ENCODE peak calls at places on chromosomes 2 and 18, in ten cellular contexts. H, D, Y, Q, G, W, M, P, A and B are unnamed samples.

GRCh38 chr2:120395686-120396518 is 50.0 kb downstream of the INHBB start:
- DNase-seq in M (peak; percentile 34), W (no peak), G (no peak), P (peak; percentile 95), Q (no peak), A (peak; percentile 45), H (no peak), D (no peak), Y (no peak), B (no peak)

GRCh38 chr18:8525692-8526091 is 83.5 kb upstream of the RAB12 start:
- DNase-seq in D (no peak), P (no peak), M (no peak), Q (no peak), Y (peak; percentile 56), A (no peak), H (no peak), G (no peak), W (no peak), B (no peak)

GRCh38 chr2:18522484-18523146 is 37.8 kb downstream of the RDH14 start:
- DNase-seq in M (no peak), Y (no peak), W (no peak), G (no peak), Q (no peak), H (no peak), A (no peak), D (no peak), P (peak; percentile 24), B (no peak)

GRCh38 chr2:33552758-33553461 is 46.2 kb downstream of the FAM98A start:
- DNase-seq in G (no peak), H (peak; percentile 15), A (no peak), Y (no peak), D (no peak), M (no peak), P (no peak), W (no peak), Q (no peak), B (no peak)

GRCh38 chr2:207802650-207803049 is 32.9 kb upstream of the FZD5 start:
- DNase-seq in Q (no peak), M (no peak), P (no peak), Y (no peak), G (no peak), D (no peak), W (no peak), H (no peak), A (no peak), B (no peak)

GRCh38 chr2:149679286-149679685 is 91.7 kb upstream of the MMADHC start:
- DNase-seq in A (no peak), G (no peak), P (no peak), Q (no peak), D (no peak), W (no peak), Y (no peak), H (no peak), M (no peak), B (peak; percentile 37)

GRCh38 chr2:236604971-236605734 is 35.5 kb downstream of the ACKR3 start:
- DNase-seq in A (no peak), D (no peak), Q (no peak), W (no peak), Y (no peak), P (no peak), H (no peak), M (no peak), G (no peak), B (no peak)

GRCh38 chr2:96831679-96832078 is 12.1 kb downstream of the ANKRD23 start:
- DNase-seq in A (no peak), H (no peak), P (peak; percentile 25), Q (no peak), G (no peak), Y (no peak), W (no peak), M (no peak), D (no peak), B (no peak)

DNA sequence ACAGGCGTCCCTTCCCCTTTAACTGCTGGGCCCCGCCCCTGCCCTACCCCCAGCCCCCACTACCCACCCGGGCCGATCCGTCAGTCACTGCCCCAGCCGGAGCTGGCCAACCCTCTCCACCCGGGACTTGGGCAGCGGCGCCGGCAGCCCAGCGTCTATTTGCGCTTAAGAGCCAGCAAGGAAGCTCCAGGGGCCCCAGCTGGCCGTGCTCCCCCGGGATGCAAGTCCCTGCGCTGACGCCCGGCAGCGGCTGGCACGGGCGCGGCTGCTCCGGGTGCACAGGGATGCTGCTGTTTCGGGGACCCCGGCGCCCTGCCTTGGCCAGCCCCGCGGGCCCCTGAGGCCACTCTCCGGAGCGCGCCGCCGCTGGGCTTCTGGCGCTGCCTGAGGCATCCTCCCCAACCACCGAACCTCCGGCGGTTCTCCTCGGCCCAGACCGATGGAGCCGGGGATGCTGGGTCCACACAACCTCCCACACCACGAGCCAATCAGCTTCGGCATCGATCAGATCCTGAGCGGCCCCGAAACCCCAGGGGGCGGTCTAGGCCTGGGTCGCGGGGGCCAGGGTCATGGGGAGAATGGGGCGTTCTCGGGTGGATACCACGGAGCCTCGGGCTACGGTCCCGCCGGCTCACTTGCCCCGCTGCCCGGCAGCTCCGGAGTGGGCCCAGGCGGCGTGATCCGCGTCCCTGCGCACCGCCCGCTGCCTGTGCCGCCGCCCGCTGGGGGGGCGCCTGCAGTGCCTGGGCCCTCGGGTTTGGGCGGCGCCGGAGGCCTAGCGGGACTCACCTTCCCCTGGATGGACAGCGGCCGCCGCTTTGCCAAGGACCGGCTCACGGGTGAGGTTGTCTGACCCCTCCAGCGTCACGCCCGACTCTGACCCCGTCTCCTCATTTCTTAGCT is at the start of gene TLX2:
- DNase-seq in M (peak; percentile 67), W (no peak), H (no peak), A (no peak), P (no peak), Q (no peak), D (no peak), Y (no peak), G (no peak), B (no peak)
- TF ChIP-seq POLR2A in M (no peak), W (no peak), H (no peak), A (no peak), P (no peak), Q (no peak), D (no peak), Y (no peak), G (no peak), B (no peak)

GRCh38 chr2:9762941-9763340 is 80.3 kb upstream of the TAF1B start:
- DNase-seq in A (peak; percentile 30), D (no peak), Q (no peak), G (no peak), W (no peak), P (no peak), M (no peak), Y (no peak), H (no peak), B (no peak)

GRCh38 chr2:9760911-9761228 is 82.4 kb upstream of the TAF1B start:
- DNase-seq in Q (no peak), G (no peak), H (no peak), W (no peak), Y (no peak), A (no peak), M (no peak), P (no peak), D (no peak), B (no peak)

GRCh38 chr2:9763356-9764152 is 79.7 kb upstream of the TAF1B start:
- DNase-seq in A (peak; percentile 7), M (peak; percentile 61), D (no peak), Y (no peak), H (no peak), P (no peak), W (no peak), Q (no peak), G (no peak), B (peak; percentile 73)

GRCh38 chr2:9760069-9760910 is 83.0 kb upstream of the TAF1B start:
- DNase-seq in D (no peak), Q (no peak), G (no peak), Y (no peak), P (no peak), W (no peak), M (no peak), A (no peak), H (no peak), B (peak; percentile 49)

DNA sequence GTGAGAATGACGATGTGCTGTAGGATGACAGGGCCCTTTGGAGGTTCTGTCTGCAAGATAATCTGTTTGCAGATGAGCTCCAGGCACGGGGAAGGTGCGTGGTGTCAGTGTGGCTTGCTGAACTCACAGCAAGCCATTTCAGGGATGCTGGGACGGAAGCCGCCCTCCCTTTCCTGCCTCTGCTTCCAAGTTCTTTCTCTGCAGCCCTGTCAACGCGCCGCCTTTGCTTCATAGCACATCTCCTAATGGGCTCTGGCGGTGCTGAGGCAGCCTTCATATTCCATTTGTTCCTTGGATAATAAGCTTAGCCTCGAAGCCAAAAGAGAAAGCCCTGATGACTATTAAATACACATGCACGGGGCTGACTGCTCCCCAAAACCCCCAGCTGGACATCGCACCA is 81.7 kb upstream of the TAF1B start:
- DNase-seq in H (no peak), P (no peak), G (no peak), D (no peak), W (no peak), M (no peak), Y (no peak), Q (no peak), A (no peak), B (no peak)
- TF ChIP-seq POLR2A in H (no peak), P (no peak), G (no peak), D (no peak), W (no peak), M (no peak), Y (no peak), Q (no peak), A (no peak), B (no peak)

GRCh38 chr2:162312853-162313252 is 5.6 kb downstream of the IFIH1 start:
- DNase-seq in P (no peak), A (no peak), Q (no peak), G (no peak), D (no peak), Y (no peak), H (no peak), M (no peak), W (no peak), B (no peak)

GRCh38 chr2:162317058-162317742 is 1.3 kb downstream of the IFIH1 start:
- DNase-seq in D (no peak), H (no peak), A (no peak), Q (no peak), Y (no peak), G (no peak), M (no peak), P (no peak), W (no peak), B (peak; percentile 25)

GRCh38 chr2:162316590-162316989 is 1.9 kb downstream of the IFIH1 start:
- DNase-seq in Y (no peak), P (no peak), M (no peak), W (no peak), H (no peak), A (no peak), D (no peak), Q (no peak), G (no peak), B (no peak)

GRCh38 chr2:162317910-162318279 is 589 bp downstream of the IFIH1 start:
- DNase-seq in D (no peak), H (peak; percentile 44), G (no peak), A (no peak), M (peak; percentile 62), Q (peak; percentile 42), P (peak; percentile 45), Y (no peak), W (no peak), B (peak; percentile 71)

DNA sequence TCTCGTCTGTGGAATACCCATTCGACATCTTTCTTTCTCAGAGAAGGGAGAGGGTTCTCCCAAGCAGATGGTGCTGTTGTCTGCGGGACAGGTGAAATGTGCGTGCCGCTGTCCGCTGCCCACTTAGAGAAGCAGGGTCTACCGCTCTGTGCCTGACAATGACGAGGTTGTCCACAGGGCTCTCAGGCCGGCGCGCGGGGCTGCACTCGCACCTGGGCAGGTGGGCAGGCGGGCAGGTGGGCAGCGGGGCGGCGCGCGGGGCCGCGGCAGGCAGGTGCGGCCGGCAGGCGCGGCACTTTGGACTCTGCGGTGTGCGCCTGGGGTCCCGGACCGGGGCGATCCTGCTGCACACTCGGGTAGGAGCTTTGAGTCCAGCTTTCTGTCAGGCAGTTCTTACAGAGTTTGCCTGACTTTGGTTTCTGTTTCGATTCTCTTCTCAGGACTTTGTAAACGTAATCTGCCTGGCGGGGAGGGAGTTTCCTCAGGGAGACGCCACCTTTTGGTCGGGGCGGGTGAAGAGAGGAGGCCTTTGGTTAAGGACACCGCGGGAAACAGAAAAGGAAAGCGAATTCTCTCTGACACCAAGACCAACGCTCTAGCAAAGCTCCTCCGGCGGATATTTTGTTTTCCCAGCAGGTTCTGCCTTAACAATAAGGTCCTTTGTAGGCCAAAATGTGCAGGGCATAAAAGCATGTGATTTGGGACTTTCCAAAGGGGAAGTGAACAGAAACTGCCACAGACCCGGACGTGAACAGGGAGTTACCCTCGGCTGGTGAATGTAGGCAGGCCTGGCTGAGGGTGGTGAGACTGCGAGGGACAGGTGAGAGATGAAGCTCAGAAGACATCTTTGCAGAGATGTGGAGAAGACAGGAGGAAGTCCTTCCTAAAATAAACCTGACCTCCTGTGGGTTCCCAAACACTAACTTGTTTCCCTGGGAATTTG is at the start of gene IFIH1:
- DNase-seq in M (peak; percentile 95), G (peak; percentile 71), Y (peak; percentile 93), D (peak; percentile 70), Q (peak; percentile 84), A (peak; percentile 82), W (peak; percentile 51), P (peak; percentile 88), H (peak; percentile 88), B (peak; percentile 92)
- TF ChIP-seq POLR2A in M (no peak), G (peak; percentile 57), Y (no peak), D (no peak), Q (peak; percentile 14), A (no peak), W (peak; percentile 85), P (peak; percentile 67), H (no peak), B (peak; percentile 66)

DNA sequence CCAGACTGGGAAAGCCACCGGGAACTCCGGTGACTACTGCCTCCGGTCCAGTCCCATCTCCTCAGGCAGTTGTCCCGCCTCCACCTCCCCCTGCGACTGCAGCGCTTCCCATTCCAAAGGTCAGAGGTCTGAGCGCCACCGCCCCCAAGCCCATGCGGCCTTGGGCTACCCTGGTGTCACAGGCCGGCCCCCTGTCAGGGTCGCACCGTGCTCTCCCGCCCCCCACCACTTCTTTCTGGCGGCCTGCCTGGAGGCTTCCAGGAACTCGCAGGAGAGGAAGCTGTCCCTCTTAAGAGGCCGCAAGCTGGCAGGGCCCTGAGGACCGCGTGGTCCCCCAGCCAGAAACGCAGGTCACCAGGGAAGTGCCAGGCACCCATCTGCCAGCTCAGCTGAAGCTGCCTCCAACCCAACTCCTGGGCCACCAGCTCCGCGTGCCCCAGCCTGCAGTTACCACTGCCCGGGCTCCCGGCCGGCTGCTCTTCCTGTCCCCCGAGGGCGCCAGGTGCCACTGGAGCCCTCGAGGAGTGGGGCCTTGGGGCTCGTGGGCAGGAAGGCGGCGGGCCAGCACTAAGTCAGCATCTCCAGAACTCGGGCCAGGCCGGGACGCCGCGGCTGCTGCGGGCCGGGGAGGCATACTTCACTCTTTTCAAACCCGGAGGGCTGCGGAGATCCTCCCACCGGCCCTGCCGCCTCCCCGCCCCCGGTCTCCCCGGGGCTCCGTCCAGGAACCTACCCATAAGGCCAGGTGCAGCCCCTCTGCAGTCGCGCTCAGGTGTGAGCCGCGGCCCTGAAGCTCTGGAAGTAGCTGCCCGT is 83.3 kb upstream of the POMC start:
- DNase-seq in P (peak; percentile 81), W (peak; percentile 89), M (peak; percentile 78), G (no peak), H (peak; percentile 64), A (no peak), Q (peak; percentile 76), Y (no peak), D (peak; percentile 67), B (peak; percentile 54)
- TF ChIP-seq POLR2A in P (peak; percentile 29), W (no peak), M (no peak), G (no peak), H (no peak), A (no peak), Q (no peak), Y (no peak), D (no peak), B (no peak)